ENCODE peak calls at places on chromosomes 2 and 18, in nine cellular contexts. One of them, this sample, is unnamed.

GRCh38 chr2:8750221-8750620 is 68.4 kb downstream of the ID2 start:
- DNase-seq in GM20000: no peak
- DNase-seq in progenitor cell of endocrine pancreas: no peak
- DNase-seq in cardiac muscle cell: peak; percentile 5
- DNase-seq in astrocyte of the spinal cord: peak; percentile 7
- DNase-seq in upper lobe of right lung: no peak
- DNase-seq in sigmoid colon: no peak
- DNase-seq in adrenal gland: no peak
- DNase-seq in A549: no peak
- DNase-seq in this sample: no peak

GRCh38 chr2:63054812-63055509 is 4.3 kb downstream of the OTX1 start:
- DNase-seq in sigmoid colon: no peak
- DNase-seq in A549: no peak
- DNase-seq in astrocyte of the spinal cord: no peak
- DNase-seq in cardiac muscle cell: no peak
- DNase-seq in GM20000: peak; percentile 24
- DNase-seq in upper lobe of right lung: no peak
- DNase-seq in adrenal gland: no peak
- DNase-seq in progenitor cell of endocrine pancreas: no peak
- DNase-seq in this sample: no peak

GRCh38 chr2:166127217-166128155 is at the start of gene SCN1A:
- DNase-seq in A549: peak; percentile 43
- DNase-seq in GM20000: peak; percentile 25
- DNase-seq in adrenal gland: peak; percentile 5
- DNase-seq in sigmoid colon: no peak
- DNase-seq in astrocyte of the spinal cord: peak; percentile 62
- DNase-seq in upper lobe of right lung: no peak
- DNase-seq in progenitor cell of endocrine pancreas: no peak
- DNase-seq in cardiac muscle cell: peak; percentile 62
- DNase-seq in this sample: no peak

GRCh38 chr18:59777636-59778035 is 80.4 kb upstream of the CCBE1 start:
- DNase-seq in upper lobe of right lung: no peak
- DNase-seq in GM20000: no peak
- DNase-seq in astrocyte of the spinal cord: no peak
- DNase-seq in A549: no peak
- DNase-seq in cardiac muscle cell: no peak
- DNase-seq in sigmoid colon: no peak
- DNase-seq in progenitor cell of endocrine pancreas: no peak
- DNase-seq in adrenal gland: no peak
- DNase-seq in this sample: no peak

GRCh38 chr2:17416891-17417391 is 101.3 kb downstream of the RAD51AP2 start:
- DNase-seq in progenitor cell of endocrine pancreas: no peak
- DNase-seq in astrocyte of the spinal cord: peak; percentile 98
- DNase-seq in sigmoid colon: no peak
- DNase-seq in A549: no peak
- DNase-seq in cardiac muscle cell: peak; percentile 22
- DNase-seq in adrenal gland: no peak
- DNase-seq in upper lobe of right lung: no peak
- DNase-seq in GM20000: no peak
- DNase-seq in this sample: no peak

GRCh38 chr18:23205980-23206379 is 70.7 kb downstream of the CABLES1 start:
- DNase-seq in GM20000: no peak
- DNase-seq in cardiac muscle cell: no peak
- DNase-seq in progenitor cell of endocrine pancreas: no peak
- DNase-seq in astrocyte of the spinal cord: no peak
- DNase-seq in sigmoid colon: no peak
- DNase-seq in A549: no peak
- DNase-seq in upper lobe of right lung: no peak
- DNase-seq in adrenal gland: no peak
- DNase-seq in this sample: no peak

GRCh38 chr2:238143239-238143951 is 4.9 kb downstream of the KLHL30 start:
- DNase-seq in sigmoid colon: no peak
- DNase-seq in upper lobe of right lung: no peak
- DNase-seq in A549: peak; percentile 44
- DNase-seq in progenitor cell of endocrine pancreas: no peak
- DNase-seq in adrenal gland: peak; percentile 33
- DNase-seq in cardiac muscle cell: peak; percentile 35
- DNase-seq in astrocyte of the spinal cord: peak; percentile 10
- DNase-seq in GM20000: no peak
- DNase-seq in this sample: no peak

GRCh38 chr18:73848656-73849055 is 299.0 kb downstream of the FBXO15 start:
- DNase-seq in astrocyte of the spinal cord: peak; percentile 92
- DNase-seq in progenitor cell of endocrine pancreas: no peak
- DNase-seq in adrenal gland: no peak
- DNase-seq in A549: no peak
- DNase-seq in GM20000: no peak
- DNase-seq in upper lobe of right lung: no peak
- DNase-seq in cardiac muscle cell: peak; percentile 75
- DNase-seq in sigmoid colon: no peak
- DNase-seq in this sample: no peak

GRCh38 chr2:182448371-182448770 is 21.5 kb upstream of the PDE1A start:
- DNase-seq in adrenal gland: no peak
- DNase-seq in GM20000: no peak
- DNase-seq in astrocyte of the spinal cord: no peak
- DNase-seq in sigmoid colon: no peak
- DNase-seq in progenitor cell of endocrine pancreas: no peak
- DNase-seq in upper lobe of right lung: no peak
- DNase-seq in cardiac muscle cell: peak; percentile 32
- DNase-seq in A549: no peak
- DNase-seq in this sample: no peak

GRCh38 chr2:230924470-230925341 is at the start of gene GPR55:
- DNase-seq in GM20000: peak; percentile 74
- DNase-seq in A549: no peak
- DNase-seq in upper lobe of right lung: peak; percentile 59
- DNase-seq in sigmoid colon: peak; percentile 60
- DNase-seq in astrocyte of the spinal cord: no peak
- DNase-seq in progenitor cell of endocrine pancreas: no peak
- DNase-seq in cardiac muscle cell: no peak
- DNase-seq in adrenal gland: no peak
- DNase-seq in this sample: peak; percentile 90

GRCh38 chr2:71060871-71061270 is 7.6 kb upstream of the NAGK start:
- DNase-seq in sigmoid colon: no peak
- DNase-seq in upper lobe of right lung: no peak
- DNase-seq in adrenal gland: no peak
- DNase-seq in cardiac muscle cell: no peak
- DNase-seq in GM20000: no peak
- DNase-seq in astrocyte of the spinal cord: no peak
- DNase-seq in progenitor cell of endocrine pancreas: no peak
- DNase-seq in A549: no peak
- DNase-seq in this sample: no peak

GRCh38 chr2:232457121-232458011 is 1.4 kb downstream of the ALPI start:
- DNase-seq in adrenal gland: no peak
- DNase-seq in progenitor cell of endocrine pancreas: no peak
- DNase-seq in astrocyte of the spinal cord: no peak
- DNase-seq in GM20000: no peak
- DNase-seq in sigmoid colon: peak; percentile 54
- DNase-seq in upper lobe of right lung: peak; percentile 55
- DNase-seq in cardiac muscle cell: no peak
- DNase-seq in A549: no peak
- DNase-seq in this sample: peak; percentile 75

GRCh38 chr2:83764447-83765005 is 694.6 kb downstream of the SUCLG1 start:
- DNase-seq in sigmoid colon: no peak
- DNase-seq in cardiac muscle cell: no peak
- DNase-seq in GM20000: no peak
- DNase-seq in upper lobe of right lung: no peak
- DNase-seq in progenitor cell of endocrine pancreas: no peak
- DNase-seq in adrenal gland: no peak
- DNase-seq in A549: no peak
- DNase-seq in astrocyte of the spinal cord: no peak
- DNase-seq in this sample: no peak

GRCh38 chr2:25257931-25258771 is 83.6 kb downstream of the DNMT3A start:
- DNase-seq in A549: no peak
- DNase-seq in astrocyte of the spinal cord: no peak
- DNase-seq in GM20000: no peak
- DNase-seq in cardiac muscle cell: no peak
- DNase-seq in sigmoid colon: no peak
- DNase-seq in progenitor cell of endocrine pancreas: no peak
- DNase-seq in adrenal gland: no peak
- DNase-seq in upper lobe of right lung: no peak
- DNase-seq in this sample: no peak

GRCh38 chr2:127649684-127650040 is 3.7 kb downstream of the GPR17 start:
- DNase-seq in sigmoid colon: peak; percentile 94
- DNase-seq in upper lobe of right lung: no peak
- DNase-seq in astrocyte of the spinal cord: peak; percentile 75
- DNase-seq in progenitor cell of endocrine pancreas: peak; percentile 83
- DNase-seq in A549: peak; percentile 85
- DNase-seq in adrenal gland: peak; percentile 89
- DNase-seq in GM20000: peak; percentile 90
- DNase-seq in cardiac muscle cell: peak; percentile 89
- DNase-seq in this sample: no peak

DNA sequence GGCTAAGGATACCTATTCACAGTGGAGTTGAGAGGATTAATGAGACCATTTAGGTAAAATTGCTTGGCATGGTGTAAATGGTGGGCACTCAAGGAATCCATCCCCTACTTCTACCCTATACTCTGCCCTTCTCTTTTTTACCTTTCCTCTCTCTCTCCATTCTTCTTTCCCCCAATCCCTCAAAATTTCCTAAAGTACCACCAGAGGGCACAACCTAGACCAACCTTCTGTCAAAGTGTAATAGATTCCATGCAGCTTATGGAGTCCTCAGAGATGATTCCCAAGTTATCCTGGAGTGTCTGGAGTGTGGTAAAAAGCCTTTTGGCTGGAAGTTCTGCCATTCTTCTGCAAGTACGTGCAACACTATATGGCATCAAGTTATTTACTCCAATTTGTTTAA is 33.0 kb upstream of the CCDC195 start:
- DNase-seq in progenitor cell of endocrine pancreas: no peak
- DNase-seq in astrocyte of the spinal cord: no peak
- DNase-seq in cardiac muscle cell: peak; percentile 20
- DNase-seq in GM20000: no peak
- DNase-seq in A549: peak; percentile 13
- DNase-seq in sigmoid colon: no peak
- DNase-seq in adrenal gland: no peak
- DNase-seq in upper lobe of right lung: no peak
- DNase-seq in this sample: no peak
- TF ChIP-seq CTCF in progenitor cell of endocrine pancreas: peak; percentile 18
- TF ChIP-seq CTCF in astrocyte of the spinal cord: no peak
- TF ChIP-seq CTCF in cardiac muscle cell: peak; percentile 32
- TF ChIP-seq CTCF in GM20000: no peak
- TF ChIP-seq CTCF in A549: peak; percentile 13
- TF ChIP-seq CTCF in sigmoid colon: no peak
- TF ChIP-seq CTCF in adrenal gland: no peak
- TF ChIP-seq CTCF in upper lobe of right lung: no peak
- TF ChIP-seq CTCF in this sample: peak; percentile 53

GRCh38 chr2:31765078-31765835 is 184.5 kb upstream of the SRD5A2 start:
- DNase-seq in astrocyte of the spinal cord: no peak
- DNase-seq in GM20000: no peak
- DNase-seq in cardiac muscle cell: no peak
- DNase-seq in progenitor cell of endocrine pancreas: no peak
- DNase-seq in A549: no peak
- DNase-seq in upper lobe of right lung: no peak
- DNase-seq in adrenal gland: no peak
- DNase-seq in sigmoid colon: no peak
- DNase-seq in this sample: no peak

GRCh38 chr2:31764169-31764568 is 183.4 kb upstream of the SRD5A2 start:
- DNase-seq in astrocyte of the spinal cord: no peak
- DNase-seq in upper lobe of right lung: no peak
- DNase-seq in sigmoid colon: no peak
- DNase-seq in progenitor cell of endocrine pancreas: no peak
- DNase-seq in cardiac muscle cell: no peak
- DNase-seq in A549: no peak
- DNase-seq in GM20000: no peak
- DNase-seq in adrenal gland: no peak
- DNase-seq in this sample: no peak

GRCh38 chr2:31762085-31762484 is 181.3 kb upstream of the SRD5A2 start:
- DNase-seq in GM20000: no peak
- DNase-seq in upper lobe of right lung: no peak
- DNase-seq in sigmoid colon: no peak
- DNase-seq in adrenal gland: no peak
- DNase-seq in A549: no peak
- DNase-seq in cardiac muscle cell: no peak
- DNase-seq in progenitor cell of endocrine pancreas: no peak
- DNase-seq in astrocyte of the spinal cord: no peak
- DNase-seq in this sample: no peak
- TF ChIP-seq CTCF in GM20000: no peak
- TF ChIP-seq CTCF in upper lobe of right lung: no peak
- TF ChIP-seq CTCF in sigmoid colon: no peak
- TF ChIP-seq CTCF in adrenal gland: no peak
- TF ChIP-seq CTCF in A549: no peak
- TF ChIP-seq CTCF in cardiac muscle cell: no peak
- TF ChIP-seq CTCF in progenitor cell of endocrine pancreas: no peak
- TF ChIP-seq CTCF in astrocyte of the spinal cord: no peak
- TF ChIP-seq CTCF in this sample: peak; percentile 29

GRCh38 chr2:64457518-64457917 is 3.6 kb downstream of the LGALSL start:
- DNase-seq in A549: peak; percentile 9
- DNase-seq in GM20000: no peak
- DNase-seq in cardiac muscle cell: no peak
- DNase-seq in astrocyte of the spinal cord: no peak
- DNase-seq in adrenal gland: no peak
- DNase-seq in sigmoid colon: no peak
- DNase-seq in progenitor cell of endocrine pancreas: no peak
- DNase-seq in upper lobe of right lung: no peak
- DNase-seq in this sample: no peak
- TF ChIP-seq CTCF in A549: peak; percentile 8
- TF ChIP-seq CTCF in GM20000: no peak
- TF ChIP-seq CTCF in cardiac muscle cell: no peak
- TF ChIP-seq CTCF in astrocyte of the spinal cord: no peak
- TF ChIP-seq CTCF in adrenal gland: no peak
- TF ChIP-seq CTCF in sigmoid colon: no peak
- TF ChIP-seq CTCF in progenitor cell of endocrine pancreas: no peak
- TF ChIP-seq CTCF in upper lobe of right lung: no peak
- TF ChIP-seq CTCF in this sample: no peak

GRCh38 chr18:12534820-12535219 is 123.1 kb downstream of the SPIRE1 start:
- DNase-seq in adrenal gland: no peak
- DNase-seq in cardiac muscle cell: no peak
- DNase-seq in sigmoid colon: no peak
- DNase-seq in astrocyte of the spinal cord: no peak
- DNase-seq in GM20000: no peak
- DNase-seq in progenitor cell of endocrine pancreas: no peak
- DNase-seq in upper lobe of right lung: no peak
- DNase-seq in A549: no peak
- DNase-seq in this sample: no peak

GRCh38 chr18:12532661-12533060 is 124.9 kb downstream of the PRELID3A start:
- DNase-seq in upper lobe of right lung: no peak
- DNase-seq in sigmoid colon: no peak
- DNase-seq in cardiac muscle cell: no peak
- DNase-seq in astrocyte of the spinal cord: no peak
- DNase-seq in adrenal gland: no peak
- DNase-seq in A549: no peak
- DNase-seq in GM20000: no peak
- DNase-seq in progenitor cell of endocrine pancreas: no peak
- DNase-seq in this sample: no peak

GRCh38 chr18:12531747-12532146 is 124.0 kb downstream of the PRELID3A start:
- DNase-seq in cardiac muscle cell: no peak
- DNase-seq in A549: no peak
- DNase-seq in sigmoid colon: no peak
- DNase-seq in adrenal gland: no peak
- DNase-seq in GM20000: no peak
- DNase-seq in astrocyte of the spinal cord: no peak
- DNase-seq in progenitor cell of endocrine pancreas: no peak
- DNase-seq in upper lobe of right lung: no peak
- DNase-seq in this sample: no peak
- TF ChIP-seq CTCF in cardiac muscle cell: peak; percentile 2
- TF ChIP-seq CTCF in A549: no peak
- TF ChIP-seq CTCF in sigmoid colon: no peak
- TF ChIP-seq CTCF in adrenal gland: no peak
- TF ChIP-seq CTCF in GM20000: no peak
- TF ChIP-seq CTCF in astrocyte of the spinal cord: peak; percentile 26
- TF ChIP-seq CTCF in progenitor cell of endocrine pancreas: no peak
- TF ChIP-seq CTCF in upper lobe of right lung: no peak
- TF ChIP-seq CTCF in this sample: peak; percentile 26